ENCODE peak calls at places on chromosomes 3 and 15, in four cellular contexts. One of them, this sample, is unnamed.

GRCh38 chr3:104359546-104359945 is 1007.2 kb upstream of the ALCAM start:
- DNase-seq in GM12865: no peak
- DNase-seq in activated CD4-positive, alpha-beta T cell treated with anti-CD3 and anti-CD28 coated beads, Interleukin-2, amount 50 U/mL, for 1 hour: no peak
- DNase-seq in psoas muscle: no peak
- DNase-seq in this sample: no peak

GRCh38 chr3:140216249-140216648 is 281.3 kb downstream of the CLSTN2 start:
- DNase-seq in GM12865: peak
- DNase-seq in activated CD4-positive, alpha-beta T cell treated with anti-CD3 and anti-CD28 coated beads, Interleukin-2, amount 50 U/mL, for 1 hour: no peak
- DNase-seq in psoas muscle: no peak
- DNase-seq in this sample: no peak

GRCh38 chr3:153768559-153769469 is 352.4 kb upstream of the ARHGEF26 start:
- DNase-seq in GM12865: peak
- DNase-seq in activated CD4-positive, alpha-beta T cell treated with anti-CD3 and anti-CD28 coated beads, Interleukin-2, amount 50 U/mL, for 1 hour: peak
- DNase-seq in psoas muscle: no peak
- DNase-seq in this sample: peak

GRCh38 chr15:67080118-67080899 is 14.9 kb downstream of the SMAD3 start:
- DNase-seq in GM12865: no peak
- DNase-seq in activated CD4-positive, alpha-beta T cell treated with anti-CD3 and anti-CD28 coated beads, Interleukin-2, amount 50 U/mL, for 1 hour: no peak
- DNase-seq in psoas muscle: peak
- DNase-seq in this sample: peak

GRCh38 chr15:23387791-23388190 is 33.2 kb downstream of the GOLGA8S start:
- DNase-seq in GM12865: no peak
- DNase-seq in activated CD4-positive, alpha-beta T cell treated with anti-CD3 and anti-CD28 coated beads, Interleukin-2, amount 50 U/mL, for 1 hour: no peak
- DNase-seq in psoas muscle: no peak
- DNase-seq in this sample: no peak

GRCh38 chr3:61663728-61664492 is 102.5 kb downstream of the PTPRG start:
- DNase-seq in GM12865: no peak
- DNase-seq in activated CD4-positive, alpha-beta T cell treated with anti-CD3 and anti-CD28 coated beads, Interleukin-2, amount 50 U/mL, for 1 hour: no peak
- DNase-seq in psoas muscle: no peak
- DNase-seq in this sample: no peak

GRCh38 chr15:69489101-69489571 is 36.5 kb downstream of the RPLP1 start:
- DNase-seq in GM12865: no peak
- DNase-seq in activated CD4-positive, alpha-beta T cell treated with anti-CD3 and anti-CD28 coated beads, Interleukin-2, amount 50 U/mL, for 1 hour: no peak
- DNase-seq in psoas muscle: no peak
- DNase-seq in this sample: no peak

GRCh38 chr3:159632847-159633246 is 355.8 kb upstream of the IL12A start:
- DNase-seq in GM12865: no peak
- DNase-seq in activated CD4-positive, alpha-beta T cell treated with anti-CD3 and anti-CD28 coated beads, Interleukin-2, amount 50 U/mL, for 1 hour: no peak
- DNase-seq in psoas muscle: no peak
- DNase-seq in this sample: no peak

GRCh38 chr3:11556851-11557644 is 86.7 kb downstream of the VGLL4 start:
- DNase-seq in GM12865: no peak
- DNase-seq in activated CD4-positive, alpha-beta T cell treated with anti-CD3 and anti-CD28 coated beads, Interleukin-2, amount 50 U/mL, for 1 hour: no peak
- DNase-seq in psoas muscle: peak
- DNase-seq in this sample: no peak

GRCh38 chr3:17140670-17141505 is 256.1 kb downstream of the PLCL2 start:
- DNase-seq in GM12865: peak
- DNase-seq in activated CD4-positive, alpha-beta T cell treated with anti-CD3 and anti-CD28 coated beads, Interleukin-2, amount 50 U/mL, for 1 hour: no peak
- DNase-seq in psoas muscle: peak
- DNase-seq in this sample: no peak

GRCh38 chr3:65356331-65357286 is 668.8 kb upstream of the ADAMTS9 start:
- DNase-seq in GM12865: no peak
- DNase-seq in activated CD4-positive, alpha-beta T cell treated with anti-CD3 and anti-CD28 coated beads, Interleukin-2, amount 50 U/mL, for 1 hour: no peak
- DNase-seq in psoas muscle: no peak
- DNase-seq in this sample: no peak

GRCh38 chr3:150770662-150771061 is 7.7 kb upstream of the SIAH2 start:
- DNase-seq in GM12865: no peak
- DNase-seq in activated CD4-positive, alpha-beta T cell treated with anti-CD3 and anti-CD28 coated beads, Interleukin-2, amount 50 U/mL, for 1 hour: no peak
- DNase-seq in psoas muscle: no peak
- DNase-seq in this sample: no peak

GRCh38 chr15:55993804-55994539 is 560 bp upstream of the NEDD4 start:
- DNase-seq in GM12865: no peak
- DNase-seq in activated CD4-positive, alpha-beta T cell treated with anti-CD3 and anti-CD28 coated beads, Interleukin-2, amount 50 U/mL, for 1 hour: no peak
- DNase-seq in psoas muscle: no peak
- DNase-seq in this sample: no peak

GRCh38 chr3:170058127-170058526 is 20.3 kb downstream of the GPR160 start:
- DNase-seq in GM12865: peak
- DNase-seq in activated CD4-positive, alpha-beta T cell treated with anti-CD3 and anti-CD28 coated beads, Interleukin-2, amount 50 U/mL, for 1 hour: no peak
- DNase-seq in psoas muscle: no peak
- DNase-seq in this sample: no peak

GRCh38 chr3:27681249-27681748 is 40.8 kb downstream of the EOMES start:
- DNase-seq in GM12865: peak
- DNase-seq in activated CD4-positive, alpha-beta T cell treated with anti-CD3 and anti-CD28 coated beads, Interleukin-2, amount 50 U/mL, for 1 hour: no peak
- DNase-seq in psoas muscle: no peak
- DNase-seq in this sample: peak

GRCh38 chr3:197501496-197501878 is 54.3 kb downstream of the BDH1 start:
- DNase-seq in GM12865: peak
- DNase-seq in activated CD4-positive, alpha-beta T cell treated with anti-CD3 and anti-CD28 coated beads, Interleukin-2, amount 50 U/mL, for 1 hour: no peak
- DNase-seq in psoas muscle: no peak
- DNase-seq in this sample: no peak

GRCh38 chr3:65583203-65583602 is 455.5 kb downstream of the MAGI1 start:
- DNase-seq in GM12865: no peak
- DNase-seq in activated CD4-positive, alpha-beta T cell treated with anti-CD3 and anti-CD28 coated beads, Interleukin-2, amount 50 U/mL, for 1 hour: no peak
- DNase-seq in psoas muscle: no peak
- DNase-seq in this sample: no peak

GRCh38 chr3:52022323-52023100 is 26.8 kb upstream of the RPL29 start:
- DNase-seq in GM12865: no peak
- DNase-seq in activated CD4-positive, alpha-beta T cell treated with anti-CD3 and anti-CD28 coated beads, Interleukin-2, amount 50 U/mL, for 1 hour: no peak
- DNase-seq in psoas muscle: peak
- DNase-seq in this sample: no peak

GRCh38 chr3:66797916-66798560 is 200.1 kb upstream of the KBTBD8 start:
- DNase-seq in GM12865: no peak
- DNase-seq in activated CD4-positive, alpha-beta T cell treated with anti-CD3 and anti-CD28 coated beads, Interleukin-2, amount 50 U/mL, for 1 hour: no peak
- DNase-seq in psoas muscle: peak
- DNase-seq in this sample: peak

GRCh38 chr3:46695177-46695961 is 1.9 kb upstream of the ALS2CL start:
- DNase-seq in GM12865: peak
- DNase-seq in activated CD4-positive, alpha-beta T cell treated with anti-CD3 and anti-CD28 coated beads, Interleukin-2, amount 50 U/mL, for 1 hour: peak
- DNase-seq in psoas muscle: peak
- DNase-seq in this sample: peak

GRCh38 chr15:80464952-80465645 is 60.9 kb downstream of the ARNT2 start:
- DNase-seq in GM12865: no peak
- DNase-seq in activated CD4-positive, alpha-beta T cell treated with anti-CD3 and anti-CD28 coated beads, Interleukin-2, amount 50 U/mL, for 1 hour: no peak
- DNase-seq in psoas muscle: no peak
- DNase-seq in this sample: no peak

GRCh38 chr15:52102468-52102867 is 10.1 kb downstream of the BCL2L10 start:
- DNase-seq in GM12865: peak
- DNase-seq in activated CD4-positive, alpha-beta T cell treated with anti-CD3 and anti-CD28 coated beads, Interleukin-2, amount 50 U/mL, for 1 hour: no peak
- DNase-seq in psoas muscle: no peak
- DNase-seq in this sample: no peak

GRCh38 chr3:120203016-120203415 is 82.0 kb downstream of the GPR156 start:
- DNase-seq in GM12865: no peak
- DNase-seq in activated CD4-positive, alpha-beta T cell treated with anti-CD3 and anti-CD28 coated beads, Interleukin-2, amount 50 U/mL, for 1 hour: no peak
- DNase-seq in psoas muscle: peak
- DNase-seq in this sample: no peak

GRCh38 chr3:9014189-9014588 is 50.9 kb upstream of the RAD18 start:
- DNase-seq in GM12865: no peak
- DNase-seq in activated CD4-positive, alpha-beta T cell treated with anti-CD3 and anti-CD28 coated beads, Interleukin-2, amount 50 U/mL, for 1 hour: no peak
- DNase-seq in psoas muscle: no peak
- DNase-seq in this sample: no peak

GRCh38 chr3:112504123-112504522 is 4.9 kb upstream of the BTLA start:
- DNase-seq in GM12865: no peak
- DNase-seq in activated CD4-positive, alpha-beta T cell treated with anti-CD3 and anti-CD28 coated beads, Interleukin-2, amount 50 U/mL, for 1 hour: no peak
- DNase-seq in psoas muscle: no peak
- DNase-seq in this sample: no peak

GRCh38 chr3:15860014-15860934 is 62.5 kb upstream of the ANKRD28 start:
- DNase-seq in GM12865: peak
- DNase-seq in activated CD4-positive, alpha-beta T cell treated with anti-CD3 and anti-CD28 coated beads, Interleukin-2, amount 50 U/mL, for 1 hour: no peak
- DNase-seq in psoas muscle: peak
- DNase-seq in this sample: peak

GRCh38 chr3:171810278-171811058 is at the start of gene PLD1:
- DNase-seq in GM12865: peak
- DNase-seq in activated CD4-positive, alpha-beta T cell treated with anti-CD3 and anti-CD28 coated beads, Interleukin-2, amount 50 U/mL, for 1 hour: peak
- DNase-seq in psoas muscle: peak
- DNase-seq in this sample: peak

GRCh38 chr15:58229297-58229768 is 91.2 kb downstream of the AQP9 start:
- DNase-seq in GM12865: no peak
- DNase-seq in activated CD4-positive, alpha-beta T cell treated with anti-CD3 and anti-CD28 coated beads, Interleukin-2, amount 50 U/mL, for 1 hour: no peak
- DNase-seq in psoas muscle: no peak
- DNase-seq in this sample: no peak

GRCh38 chr3:132083583-132084372 is 49.0 kb upstream of the CPNE4 start:
- DNase-seq in GM12865: no peak
- DNase-seq in activated CD4-positive, alpha-beta T cell treated with anti-CD3 and anti-CD28 coated beads, Interleukin-2, amount 50 U/mL, for 1 hour: no peak
- DNase-seq in psoas muscle: no peak
- DNase-seq in this sample: no peak

GRCh38 chr3:189512039-189512438 is 119.2 kb upstream of the TP63 start:
- DNase-seq in GM12865: peak
- DNase-seq in activated CD4-positive, alpha-beta T cell treated with anti-CD3 and anti-CD28 coated beads, Interleukin-2, amount 50 U/mL, for 1 hour: no peak
- DNase-seq in psoas muscle: no peak
- DNase-seq in this sample: no peak

GRCh38 chr3:183428140-183429023 is at the start of gene MCF2L2:
- DNase-seq in GM12865: peak
- DNase-seq in activated CD4-positive, alpha-beta T cell treated with anti-CD3 and anti-CD28 coated beads, Interleukin-2, amount 50 U/mL, for 1 hour: peak
- DNase-seq in psoas muscle: peak
- DNase-seq in this sample: peak

GRCh38 chr3:150385296-150386242 is 22.5 kb upstream of the TSC22D2 start:
- DNase-seq in GM12865: peak
- DNase-seq in activated CD4-positive, alpha-beta T cell treated with anti-CD3 and anti-CD28 coated beads, Interleukin-2, amount 50 U/mL, for 1 hour: no peak
- DNase-seq in psoas muscle: no peak
- DNase-seq in this sample: no peak

GRCh38 chr15:98650871-98651481 is 2.6 kb downstream of the IGF1R start:
- DNase-seq in GM12865: peak
- DNase-seq in activated CD4-positive, alpha-beta T cell treated with anti-CD3 and anti-CD28 coated beads, Interleukin-2, amount 50 U/mL, for 1 hour: peak
- DNase-seq in psoas muscle: no peak
- DNase-seq in this sample: peak